ENCODE peak calls at places on chromosomes 4 and X, in eight cellular contexts. O, E, D, G, M, F, A and X are unnamed samples.

GRCh38 chr4:176044589-176044951 is 21.1 kb upstream of the WDR17 start:
- DNase-seq in G (peak; percentile 45), E (no peak), O (no peak), D (no peak), A (no peak), M (no peak), F (no peak), X (no peak)

GRCh38 chr4:36187723-36188333 is 56.5 kb downstream of the ARAP2 start:
- DNase-seq in D (peak; percentile 5), O (peak; percentile 57), F (peak; percentile 13), A (no peak), G (peak; percentile 0), M (peak; percentile 47), E (no peak), X (no peak)

GRCh38 chrX:20383487-20383886 is 116.8 kb upstream of the RPS6KA3 start:
- DNase-seq in D (no peak), F (no peak), A (no peak), O (no peak), M (no peak), G (no peak), E (no peak), X (no peak)

GRCh38 chr4:84582302-84582987 is 482 bp upstream of the CDS1 start:
- DNase-seq in D (peak; percentile 95), O (peak; percentile 98), G (peak; percentile 33), F (peak; percentile 93), A (no peak), E (peak; percentile 29), M (peak; percentile 91), X (peak; percentile 97)

GRCh38 chr4:186027405-186027804 is 41.6 kb upstream of the TLR3 start:
- DNase-seq in F (peak; percentile 70), A (no peak), D (peak; percentile 80), G (no peak), M (no peak), O (no peak), E (no peak), X (no peak)

GRCh38 chr4:57094482-57095223 is 15.5 kb downstream of the IGFBP7 start:
- DNase-seq in M (peak; percentile 25), F (peak; percentile 34), D (no peak), A (no peak), O (no peak), G (peak; percentile 73), E (no peak), X (no peak)

GRCh38 chr4:109462802-109463201 is 29.2 kb downstream of the SEC24B start:
- DNase-seq in M (no peak), O (no peak), G (no peak), F (peak; percentile 30), D (no peak), E (peak; percentile 14), A (no peak), X (no peak)

GRCh38 chr4:67928547-67928946 is 34.7 kb downstream of the TMPRSS11A start:
- DNase-seq in M (peak; percentile 33), O (peak; percentile 16), E (no peak), G (peak; percentile 22), A (no peak), D (no peak), F (peak; percentile 74), X (no peak)

GRCh38 chrX:65745992-65746391 is 78.5 kb downstream of the MSN start:
- DNase-seq in G (peak; percentile 7), A (no peak), O (no peak), E (no peak), D (no peak), F (no peak), M (peak; percentile 13), X (no peak)

GRCh38 chr4:119314356-119314755 is 7.6 kb downstream of the FABP2 start:
- DNase-seq in D (peak; percentile 13), G (peak; percentile 76), A (no peak), F (peak; percentile 36), M (peak; percentile 59), O (peak; percentile 68), E (no peak), X (no peak)

GRCh38 chr4:47668810-47669408 is 169.0 kb downstream of the CORIN start:
- DNase-seq in G (peak; percentile 77), A (no peak), F (peak; percentile 38), O (peak; percentile 43), D (peak; percentile 34), M (peak; percentile 62), E (peak; percentile 36), X (no peak)

GRCh38 chrX:130173190-130173895 is 1.6 kb downstream of the RAB33A start:
- DNase-seq in E (peak; percentile 73), O (no peak), M (peak; percentile 63), G (peak; percentile 93), D (no peak), A (no peak), F (no peak), X (peak; percentile 17)

GRCh38 chrX:115332832-115333231 is 43.3 kb downstream of the LUZP4 start:
- DNase-seq in E (no peak), F (no peak), O (no peak), M (no peak), D (no peak), G (no peak), A (no peak), X (no peak)

GRCh38 chr4:53505947-53506346 is 85.3 kb downstream of the LNX1 start:
- DNase-seq in A (no peak), E (peak; percentile 31), M (peak; percentile 46), G (peak; percentile 35), F (no peak), D (no peak), O (no peak), X (no peak)

GRCh38 chr4:165874072-165874798 is 1.2 kb downstream of the TLL1 start:
- DNase-seq in M (peak; percentile 37), A (no peak), O (peak; percentile 26), G (peak; percentile 9), F (peak; percentile 50), D (peak; percentile 27), E (no peak), X (no peak)

GRCh38 chr4:23660865-23661264 is 229.0 kb downstream of the PPARGC1A start:
- DNase-seq in M (no peak), E (no peak), O (no peak), A (no peak), D (no peak), G (no peak), F (no peak), X (no peak)

GRCh38 chr4:101345596-101346311 is 1.6 kb downstream of the PPP3CA start:
- DNase-seq in A (no peak), M (peak; percentile 36), G (peak; percentile 54), E (peak; percentile 38), O (peak; percentile 61), F (peak; percentile 48), D (peak; percentile 41), X (peak; percentile 84)

GRCh38 chr4:157739237-157739636 is 433.6 kb downstream of the GASK1B start:
- DNase-seq in D (no peak), O (no peak), E (no peak), A (no peak), G (no peak), M (peak; percentile 45), F (peak; percentile 57), X (no peak)

GRCh38 chr4:3401436-3402171 is 40.2 kb upstream of the HGFAC start:
- DNase-seq in A (no peak), F (no peak), M (peak; percentile 69), G (no peak), O (no peak), D (no peak), E (no peak), X (peak; percentile 4)
- TF ChIP-seq CTCF in A (no peak), F (no peak), M (no peak), G (no peak), O (no peak), D (no peak), E (no peak), X (no peak)

DNA sequence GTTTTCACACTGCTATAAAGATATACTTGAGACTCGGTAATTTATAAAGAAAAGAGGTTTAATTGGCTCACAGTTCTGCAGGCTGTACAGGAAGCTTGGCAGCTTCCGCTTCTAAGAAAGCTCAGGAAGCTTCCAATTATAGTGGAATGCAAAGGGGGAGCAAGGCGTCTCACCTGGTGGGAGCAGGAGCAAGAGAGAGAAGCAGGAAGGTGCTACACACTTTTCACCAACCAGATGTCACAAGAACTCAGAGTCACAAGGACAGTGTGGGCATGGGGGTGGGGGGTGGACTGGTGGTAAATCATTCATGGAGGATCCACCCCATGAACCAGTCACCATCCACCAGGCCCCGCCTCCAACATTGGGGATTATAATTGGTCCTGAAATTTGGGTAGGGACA is 22.8 kb downstream of the HMGB2 start:
- DNase-seq in A (no peak), D (no peak), M (no peak), E (no peak), G (no peak), F (no peak), O (no peak), X (no peak)
- TF ChIP-seq CTCF in A (no peak), D (no peak), M (no peak), E (no peak), G (no peak), F (no peak), O (no peak), X (no peak)

DNA sequence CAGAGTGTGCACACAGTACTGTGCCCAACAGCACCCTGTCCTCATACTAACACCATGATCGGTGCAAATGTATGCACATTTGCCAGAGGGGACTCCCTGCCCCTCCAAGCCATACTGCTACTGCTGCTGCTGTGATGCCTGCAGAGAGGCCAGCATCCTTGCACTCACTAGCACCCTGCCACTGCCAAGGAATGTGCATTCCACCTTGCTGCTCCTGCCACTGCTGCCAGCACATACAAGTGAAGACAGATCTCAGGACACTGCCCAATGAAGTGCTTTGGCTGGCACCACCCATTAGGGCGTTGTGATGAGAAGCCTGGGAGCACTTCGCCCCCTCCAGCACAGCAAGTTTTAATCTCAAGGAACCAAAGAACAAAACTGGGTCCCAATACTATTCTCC is 146.3 kb upstream of the DMD start:
- DNase-seq in D (no peak), M (no peak), A (no peak), E (no peak), G (no peak), F (no peak), O (no peak), X (no peak)
- TF ChIP-seq CTCF in D (no peak), M (no peak), A (no peak), E (no peak), G (no peak), F (no peak), O (no peak), X (no peak)

GRCh38 chr4:41057456-41057855 is 156.9 kb downstream of the APBB2 start:
- DNase-seq in G (no peak), A (no peak), M (peak; percentile 10), F (no peak), O (no peak), D (no peak), E (peak; percentile 76), X (no peak)

GRCh38 chr4:41058426-41058825 is 155.9 kb downstream of the APBB2 start:
- DNase-seq in D (no peak), G (no peak), M (no peak), F (no peak), O (no peak), E (no peak), A (no peak), X (no peak)

GRCh38 chr4:41061482-41062185 is 152.7 kb downstream of the APBB2 start:
- DNase-seq in E (peak; percentile 35), A (no peak), O (no peak), M (no peak), F (no peak), G (peak; percentile 60), D (no peak), X (no peak)

GRCh38 chr4:41064953-41065352 is 149.4 kb downstream of the APBB2 start:
- DNase-seq in G (no peak), M (no peak), E (no peak), F (no peak), A (no peak), O (no peak), D (no peak), X (no peak)

GRCh38 chr4:41060352-41061318 is 153.7 kb downstream of the APBB2 start:
- DNase-seq in M (no peak), O (no peak), D (no peak), E (peak; percentile 81), F (no peak), A (no peak), G (peak; percentile 44), X (peak; percentile 62)
- TF ChIP-seq CTCF in M (no peak), O (no peak), D (no peak), E (no peak), F (no peak), A (no peak), G (peak; percentile 21), X (no peak)